ENCODE peak calls at places on chromosome 13, in nine cellular contexts. W, R, K, F, H, G, U, Z and J are unnamed samples.
A peak's percentile ranks its signal among the peaks of the same experiment; 100 is the strongest.

GRCh38 chr13:111652676-111653075 is 332.2 kb downstream of the TEX29 start:
- DNase-seq in W (no peak), R (no peak), K (no peak), F (no peak), H (peak; percentile 13), G (no peak), U (peak; percentile 10), Z (no peak), J (peak; percentile 72)

GRCh38 chr13:42996584-42996983 is 4.5 kb upstream of the EPSTI1 start:
- DNase-seq in W (no peak), R (no peak), K (no peak), F (no peak), H (no peak), G (no peak), U (no peak), Z (no peak), J (no peak)

GRCh38 chr13:100694722-100695644 is 20.4 kb upstream of the TMTC4 start:
- DNase-seq in W (no peak), R (no peak), K (no peak), F (peak; percentile 50), H (no peak), G (no peak), U (no peak), Z (peak; percentile 80), J (no peak)

GRCh38 chr13:20814224-20814910 is 40.6 kb upstream of the EEF1AKMT1 start:
- DNase-seq in W (no peak), R (no peak), K (no peak), F (no peak), H (peak; percentile 68), G (no peak), U (no peak), Z (peak; percentile 94), J (no peak)

GRCh38 chr13:75762066-75762937 is 126.2 kb downstream of the LMO7 start:
- DNase-seq in W (no peak), R (peak; percentile 31), K (no peak), F (no peak), H (no peak), G (no peak), U (no peak), Z (no peak), J (no peak)

GRCh38 chr13:96817336-96817941 is 176.8 kb downstream of the OXGR1 start:
- DNase-seq in W (no peak), R (no peak), K (no peak), F (no peak), H (no peak), G (no peak), U (no peak), Z (no peak), J (no peak)

GRCh38 chr13:36850790-36851438 is 31.9 kb downstream of the RFXAP start:
- DNase-seq in W (no peak), R (no peak), K (no peak), F (peak; percentile 11), H (no peak), G (no peak), U (no peak), Z (no peak), J (no peak)

GRCh38 chr13:51923983-51924539 is 62.3 kb downstream of the CCDC70 start:
- DNase-seq in W (no peak), R (peak; percentile 19), K (no peak), F (peak; percentile 52), H (no peak), G (no peak), U (no peak), Z (no peak), J (no peak)

GRCh38 chr13:98972627-98973026 is 5.2 kb downstream of the DOCK9 start:
- DNase-seq in W (no peak), R (no peak), K (no peak), F (no peak), H (no peak), G (no peak), U (no peak), Z (no peak), J (no peak)

GRCh38 chr13:109100705-109101104 is 471.3 kb downstream of the MYO16 start:
- DNase-seq in W (no peak), R (no peak), K (no peak), F (no peak), H (no peak), G (no peak), U (no peak), Z (no peak), J (no peak)

GRCh38 chr13:87235621-87236020 is 435.6 kb upstream of the SLITRK5 start:
- DNase-seq in W (no peak), R (no peak), K (no peak), F (no peak), H (no peak), G (no peak), U (no peak), Z (no peak), J (no peak)

GRCh38 chr13:97855570-97855970 is 97.9 kb upstream of the IPO5 start:
- DNase-seq in W (no peak), R (no peak), K (no peak), F (peak; percentile 21), H (peak; percentile 50), G (peak; percentile 39), U (no peak), Z (peak; percentile 74), J (no peak)

GRCh38 chr13:28406728-28407266 is 88.1 kb downstream of the FLT1 start:
- DNase-seq in W (no peak), R (no peak), K (no peak), F (no peak), H (no peak), G (no peak), U (no peak), Z (no peak), J (no peak)

GRCh38 chr13:91108315-91108714 is 239.2 kb upstream of the MIR17HG start:
- DNase-seq in W (no peak), R (no peak), K (no peak), F (no peak), H (no peak), G (no peak), U (no peak), Z (no peak), J (no peak)

GRCh38 chr13:52414051-52414450 is 8.1 kb upstream of the THSD1 start:
- DNase-seq in W (no peak), R (no peak), K (no peak), F (no peak), H (no peak), G (no peak), U (no peak), Z (no peak), J (no peak)

GRCh38 chr13:19661561-19661960 is 28.1 kb downstream of the MPHOSPH8 start:
- DNase-seq in W (no peak), R (no peak), K (no peak), F (no peak), H (no peak), G (no peak), U (no peak), Z (no peak), J (no peak)

GRCh38 chr13:105462098-105462497 is 1073.4 kb downstream of the EFNB2 start:
- DNase-seq in W (no peak), R (no peak), K (no peak), F (no peak), H (no peak), G (no peak), U (no peak), Z (no peak), J (no peak)

GRCh38 chr13:80716610-80717081 is 375.7 kb upstream of the SPRY2 start:
- DNase-seq in W (no peak), R (no peak), K (no peak), F (peak; percentile 32), H (no peak), G (no peak), U (no peak), Z (peak; percentile 46), J (no peak)

GRCh38 chr13:30581582-30581981 is 36.1 kb upstream of the USPL1 start:
- DNase-seq in W (no peak), R (no peak), K (no peak), F (no peak), H (no peak), G (no peak), U (no peak), Z (no peak), J (no peak)

GRCh38 chr13:46389985-46390384 is 2.9 kb upstream of the RUBCNL start:
- DNase-seq in W (no peak), R (no peak), K (no peak), F (peak; percentile 45), H (no peak), G (peak; percentile 84), U (no peak), Z (peak; percentile 68), J (no peak)

GRCh38 chr13:40503966-40504591 is 162.4 kb downstream of the FOXO1 start:
- DNase-seq in W (no peak), R (no peak), K (no peak), F (no peak), H (peak; percentile 60), G (no peak), U (no peak), Z (no peak), J (no peak)

GRCh38 chr13:109141716-109142115 is 512.3 kb downstream of the MYO16 start:
- DNase-seq in W (no peak), R (no peak), K (no peak), F (no peak), H (no peak), G (no peak), U (no peak), Z (no peak), J (no peak)